ENCODE peak calls at places on chromosome 22, in nine cellular contexts. V is adrenal gland, P is fibroblast of mammary gland, R is right lobe of liver, B is fibroblast of pulmonary artery, Q is lower lobe of right lung, F is cardiac fibroblast, O is kidney epithelial cell, U is heart right ventricle. K is an unnamed sample.

GRCh38 chr22:23856721-23857605 is 712 bp upstream of the SLC2A11 start:
- DNase-seq in V (peak; percentile 65), P (peak; percentile 29), R (no peak), B (peak; percentile 41), Q (no peak), F (peak; percentile 40), O (no peak), U (peak; percentile 44), K (peak; percentile 17)

GRCh38 chr22:42321908-42322561 is 51.6 kb upstream of the TCF20 start:
- DNase-seq in V (no peak), P (peak; percentile 1), R (no peak), B (peak; percentile 29), Q (no peak), F (peak; percentile 37), O (no peak), U (no peak), K (peak; percentile 78)

GRCh38 chr22:23774114-23774921 is 1.7 kb downstream of the MMP11 start:
- DNase-seq in V (no peak), P (no peak), R (no peak), B (no peak), Q (no peak), F (no peak), O (no peak), U (no peak), K (no peak)

GRCh38 chr22:46066691-46067090 is 83.6 kb upstream of the PPARA start:
- DNase-seq in V (peak; percentile 19), P (peak; percentile 87), R (peak; percentile 37), B (no peak), Q (peak; percentile 25), F (peak; percentile 73), O (no peak), U (no peak), K (peak; percentile 58)

GRCh38 chr22:35905894-35906293 is 122.7 kb downstream of the RBFOX2 start:
- DNase-seq in V (no peak), P (no peak), R (no peak), B (no peak), Q (no peak), F (peak; percentile 29), O (no peak), U (no peak), K (peak; percentile 41)

GRCh38 chr22:48838846-48839730 is 988.6 kb downstream of the BRD1 start:
- DNase-seq in V (no peak), P (no peak), R (no peak), B (no peak), Q (no peak), F (no peak), O (no peak), U (no peak), K (no peak)

GRCh38 chr22:43385770-43386641 is 25.8 kb upstream of the MPPED1 start:
- DNase-seq in V (peak; percentile 81), P (peak; percentile 63), R (peak; percentile 82), B (peak; percentile 78), Q (peak; percentile 84), F (peak; percentile 78), O (no peak), U (peak; percentile 56), K (peak; percentile 38)

GRCh38 chr22:38758276-38758945 is 2.6 kb upstream of the SUN2 start:
- DNase-seq in V (no peak), P (no peak), R (no peak), B (no peak), Q (no peak), F (no peak), O (no peak), U (no peak), K (no peak)

GRCh38 chr22:46192210-46192993 is 42.1 kb downstream of the PPARA start:
- DNase-seq in V (no peak), P (no peak), R (no peak), B (no peak), Q (no peak), F (no peak), O (no peak), U (no peak), K (no peak)

GRCh38 chr22:23216331-23217170 is 36.2 kb downstream of the BCR start:
- DNase-seq in V (no peak), P (no peak), R (peak; percentile 87), B (no peak), Q (peak; percentile 48), F (no peak), O (no peak), U (no peak), K (no peak)

GRCh38 chr22:50001388-50002231 is 11.0 kb downstream of the IL17REL start:
- DNase-seq in V (no peak), P (no peak), R (no peak), B (no peak), Q (peak; percentile 37), F (no peak), O (no peak), U (no peak), K (no peak)

GRCh38 chr22:49999063-49999900 is 13.3 kb downstream of the IL17REL start:
- DNase-seq in V (peak; percentile 23), P (no peak), R (no peak), B (no peak), Q (peak; percentile 46), F (no peak), O (no peak), U (no peak), K (no peak)

GRCh38 chr22:50000587-50001387 is 11.8 kb downstream of the IL17REL start:
- DNase-seq in V (no peak), P (no peak), R (peak; percentile 45), B (no peak), Q (peak; percentile 39), F (no peak), O (no peak), U (no peak), K (no peak)

GRCh38 chr22:49998718-49999062 is 13.9 kb downstream of the IL17REL start:
- DNase-seq in V (no peak), P (no peak), R (no peak), B (no peak), Q (peak; percentile 23), F (no peak), O (no peak), U (no peak), K (no peak)

DNA sequence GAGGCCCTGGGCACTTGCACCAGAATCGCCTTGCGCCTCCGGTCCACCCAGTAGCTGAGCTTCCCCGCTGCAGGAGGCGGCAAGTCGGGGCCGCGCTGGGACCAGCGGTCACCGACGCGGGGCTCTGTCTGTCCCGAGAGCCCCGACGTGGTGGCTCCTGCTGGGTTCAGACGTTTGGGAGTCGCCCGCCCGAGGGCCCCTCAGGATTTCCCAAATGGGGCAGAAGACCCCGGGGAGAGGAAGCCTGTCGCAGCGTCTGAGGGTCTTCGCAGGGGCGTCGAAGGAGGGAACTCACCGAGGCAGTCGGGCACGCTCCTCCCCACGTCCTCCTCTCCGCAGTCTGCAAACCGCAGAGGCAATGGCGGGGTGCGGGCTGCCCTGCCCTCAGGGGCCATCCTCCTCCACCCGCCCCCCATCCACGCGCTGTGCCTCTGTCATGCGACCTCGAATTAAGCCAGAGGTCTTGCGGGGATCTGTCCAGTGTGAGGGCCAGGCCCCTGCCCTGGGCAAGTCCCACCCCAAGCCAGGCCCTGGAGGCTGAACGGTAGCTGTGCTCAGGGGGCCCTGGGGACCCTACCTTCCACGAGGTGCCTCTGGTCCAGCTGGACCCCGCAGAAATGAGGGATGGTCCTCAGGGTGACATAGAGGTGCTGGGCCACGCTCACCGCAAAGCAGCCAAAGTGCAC is 12.5 kb downstream of the IL17REL start:
- DNase-seq in V (peak; percentile 17), P (no peak), R (no peak), B (no peak), Q (peak; percentile 49), F (no peak), O (no peak), U (no peak), K (no peak)
- H3K4me3 ChIP-seq in V (no peak overlapping the region), P (no peak overlapping the region), R (peak overlapping the region; percentile 9), B (peak overlapping the region; percentile 19), Q (peak overlapping the region; percentile 23), F (peak overlapping the region; percentile 30), O (no peak overlapping the region), U (no peak overlapping the region), K (peak overlapping the region; percentile 10)

GRCh38 chr22:49944399-49944891 is 16.1 kb upstream of the PIM3 start:
- DNase-seq in V (no peak), P (no peak), R (no peak), B (no peak), Q (no peak), F (no peak), O (no peak), U (no peak), K (no peak)

GRCh38 chr22:49943405-49943765 is 17.2 kb upstream of the PIM3 start:
- DNase-seq in V (no peak), P (no peak), R (no peak), B (no peak), Q (no peak), F (no peak), O (no peak), U (no peak), K (no peak)

GRCh38 chr22:49942565-49943404 is 17.8 kb upstream of the PIM3 start:
- DNase-seq in V (no peak), P (no peak), R (no peak), B (no peak), Q (no peak), F (no peak), O (no peak), U (no peak), K (no peak)

GRCh38 chr22:49941507-49942316 is 18.9 kb upstream of the PIM3 start:
- DNase-seq in V (no peak), P (no peak), R (no peak), B (no peak), Q (no peak), F (no peak), O (no peak), U (no peak), K (no peak)

GRCh38 chr22:49943771-49944398 is 16.7 kb upstream of the PIM3 start:
- DNase-seq in V (no peak), P (no peak), R (no peak), B (no peak), Q (no peak), F (no peak), O (no peak), U (no peak), K (no peak)
- H3K4me3 ChIP-seq in V (no peak overlapping the region), P (no peak overlapping the region), R (peak overlapping the region; percentile 18), B (no peak overlapping the region), Q (no peak overlapping the region), F (no peak overlapping the region), O (no peak overlapping the region), U (no peak overlapping the region), K (no peak overlapping the region)

GRCh38 chr22:17237031-17237668 is 17.9 kb upstream of the ADA2 start:
- DNase-seq in V (no peak), P (no peak), R (no peak), B (no peak), Q (peak; percentile 39), F (no peak), O (no peak), U (no peak), K (no peak)
- H3K4me3 ChIP-seq in V (no peak overlapping the region), P (no peak overlapping the region), R (no peak overlapping the region), B (no peak overlapping the region), Q (peak overlapping the region; percentile 36), F (no peak overlapping the region), O (no peak overlapping the region), U (no peak overlapping the region), K (no peak overlapping the region)

DNA sequence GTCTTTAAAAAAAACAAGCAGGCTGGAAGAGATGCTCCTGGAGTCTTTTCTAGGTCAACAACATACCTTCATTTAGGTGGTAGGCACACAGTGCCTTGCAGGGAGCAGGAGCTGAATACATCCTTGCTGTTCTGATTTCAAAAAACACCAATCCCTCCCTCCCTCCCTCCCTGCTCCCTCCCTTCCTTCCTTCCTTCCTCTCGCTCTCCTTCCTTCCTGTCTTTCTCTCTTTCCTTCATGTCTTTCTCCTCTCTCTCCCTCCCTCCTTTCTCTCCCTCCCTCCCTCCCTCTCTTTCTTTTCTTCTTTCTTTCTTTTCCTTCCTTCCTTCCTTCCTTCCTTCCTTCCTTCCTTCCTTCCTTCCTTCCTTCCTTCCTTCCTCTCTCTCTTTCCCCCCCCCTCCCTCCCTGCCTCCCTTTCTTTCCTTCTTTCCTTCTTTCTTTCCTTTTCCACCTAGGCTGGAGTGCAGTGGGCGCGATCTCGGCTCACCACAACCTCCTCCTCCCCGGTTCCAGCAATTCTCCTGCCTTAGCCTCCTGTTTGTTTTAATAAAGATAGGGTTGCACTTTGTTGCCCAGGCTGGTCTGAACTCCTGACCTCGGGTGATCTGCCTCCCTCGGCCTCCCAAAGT is 245.1 kb downstream of the MIAT start:
- DNase-seq in V (no peak), P (no peak), R (no peak), B (no peak), Q (no peak), F (no peak), O (no peak), U (no peak), K (no peak)
- H3K4me3 ChIP-seq in V (no peak overlapping the region), P (no peak overlapping the region), R (no peak overlapping the region), B (no peak overlapping the region), Q (no peak overlapping the region), F (no peak overlapping the region), O (no peak overlapping the region), U (no peak overlapping the region), K (no peak overlapping the region)

K was measured in bronchial epithelial cell.